ENCODE peak calls at places on chromosome 18, in five cellular contexts. I, C, B, N and V are unnamed samples.

GRCh38 chr18:72161686-72162085 is 382.5 kb downstream of the CBLN2 start:
- DNase-seq in B (no peak), I (no peak), N (peak), C (no peak), V (no peak)

GRCh38 chr18:80200932-80201672 is 46.2 kb downstream of the PARD6G start:
- DNase-seq in B (no peak), C (no peak), I (no peak), N (peak), V (no peak)

GRCh38 chr18:12159446-12159845 is 65.8 kb downstream of the ANKRD62 start:
- DNase-seq in N (peak), C (no peak), I (no peak), B (no peak), V (no peak)

GRCh38 chr18:3281456-3282400 is 19.8 kb downstream of the MYL12B start:
- DNase-seq in N (peak), I (no peak), B (peak), C (no peak), V (no peak)

GRCh38 chr18:35409921-35410320 is 32.8 kb upstream of the ZNF396 start:
- DNase-seq in I (no peak), C (no peak), B (no peak), N (peak), V (no peak)

GRCh38 chr18:2909431-2910140 is 62.8 kb downstream of the EMILIN2 start:
- DNase-seq in C (no peak), B (no peak), N (no peak), I (no peak), V (no peak)

GRCh38 chr18:4016391-4017049 is 438.6 kb downstream of the DLGAP1 start:
- DNase-seq in I (no peak), B (no peak), C (no peak), N (no peak), V (no peak)

GRCh38 chr18:3074094-3074493 is 61.1 kb upstream of the LPIN2 start:
- DNase-seq in C (no peak), N (no peak), I (no peak), B (no peak), V (no peak)

GRCh38 chr18:74963820-74964446 is 245.0 kb downstream of the PTGR3 start:
- DNase-seq in N (peak), C (no peak), I (peak), B (peak), V (peak)